ENCODE peak calls at places on chromosomes 12 and 14, in four cellular contexts. One of them, this sample, is unnamed.

GRCh38 chr14:80523518-80524117 is 312.3 kb upstream of the DIO2 start:
- DNase-seq in AG04450: no peak
- DNase-seq in lower lobe of right lung: no peak
- DNase-seq in uterus: no peak
- DNase-seq in this sample: no peak

GRCh38 chr14:78933948-78934524 is 763.9 kb downstream of the NRXN3 start:
- DNase-seq in AG04450: peak
- DNase-seq in uterus: no peak
- DNase-seq in lower lobe of right lung: no peak
- DNase-seq in this sample: no peak

GRCh38 chr12:25843976-25844375 is 114.5 kb upstream of the RASSF8 start:
- DNase-seq in uterus: no peak
- DNase-seq in lower lobe of right lung: no peak
- DNase-seq in AG04450: no peak
- DNase-seq in this sample: no peak

GRCh38 chr14:63874223-63874622 is 21.4 kb downstream of the SYNE2 start:
- DNase-seq in uterus: no peak
- DNase-seq in AG04450: no peak
- DNase-seq in lower lobe of right lung: no peak
- DNase-seq in this sample: no peak

GRCh38 chr12:11651785-11652184 is 2.3 kb downstream of the ETV6 start:
- DNase-seq in AG04450: no peak
- DNase-seq in uterus: no peak
- DNase-seq in lower lobe of right lung: no peak
- DNase-seq in this sample: no peak

GRCh38 chr12:63668028-63668799 is at the start of gene DPY19L2:
- DNase-seq in uterus: peak
- DNase-seq in AG04450: peak
- DNase-seq in lower lobe of right lung: peak
- DNase-seq in this sample: peak

GRCh38 chr12:44476683-44477082 is 399.4 kb downstream of the NELL2 start:
- DNase-seq in AG04450: no peak
- DNase-seq in lower lobe of right lung: no peak
- DNase-seq in uterus: no peak
- DNase-seq in this sample: no peak

GRCh38 chr14:33680873-33681272 is 270.0 kb downstream of the EGLN3 start:
- DNase-seq in AG04450: no peak
- DNase-seq in uterus: no peak
- DNase-seq in lower lobe of right lung: no peak
- DNase-seq in this sample: no peak

GRCh38 chr14:30799933-30800332 is 74.4 kb upstream of the COCH start:
- DNase-seq in AG04450: no peak
- DNase-seq in lower lobe of right lung: no peak
- DNase-seq in uterus: no peak
- DNase-seq in this sample: no peak

GRCh38 chr12:48853228-48853688 is 1.3 kb upstream of the DDX23 start:
- DNase-seq in AG04450: peak
- DNase-seq in lower lobe of right lung: peak
- DNase-seq in uterus: peak
- DNase-seq in this sample: peak

GRCh38 chr12:131013118-131013517 is 59.4 kb downstream of the ADGRD1 start:
- DNase-seq in uterus: no peak
- DNase-seq in lower lobe of right lung: no peak
- DNase-seq in AG04450: no peak
- DNase-seq in this sample: no peak

GRCh38 chr14:32495435-32495734 is 166.3 kb downstream of the AKAP6 start:
- DNase-seq in lower lobe of right lung: no peak
- DNase-seq in uterus: no peak
- DNase-seq in AG04450: no peak
- DNase-seq in this sample: no peak
- H3K27ac ChIP-seq in lower lobe of right lung: no peak
- H3K27ac ChIP-seq in uterus: no peak
- H3K27ac ChIP-seq in AG04450: no peak
- H3K27ac ChIP-seq in this sample: no peak

DNA sequence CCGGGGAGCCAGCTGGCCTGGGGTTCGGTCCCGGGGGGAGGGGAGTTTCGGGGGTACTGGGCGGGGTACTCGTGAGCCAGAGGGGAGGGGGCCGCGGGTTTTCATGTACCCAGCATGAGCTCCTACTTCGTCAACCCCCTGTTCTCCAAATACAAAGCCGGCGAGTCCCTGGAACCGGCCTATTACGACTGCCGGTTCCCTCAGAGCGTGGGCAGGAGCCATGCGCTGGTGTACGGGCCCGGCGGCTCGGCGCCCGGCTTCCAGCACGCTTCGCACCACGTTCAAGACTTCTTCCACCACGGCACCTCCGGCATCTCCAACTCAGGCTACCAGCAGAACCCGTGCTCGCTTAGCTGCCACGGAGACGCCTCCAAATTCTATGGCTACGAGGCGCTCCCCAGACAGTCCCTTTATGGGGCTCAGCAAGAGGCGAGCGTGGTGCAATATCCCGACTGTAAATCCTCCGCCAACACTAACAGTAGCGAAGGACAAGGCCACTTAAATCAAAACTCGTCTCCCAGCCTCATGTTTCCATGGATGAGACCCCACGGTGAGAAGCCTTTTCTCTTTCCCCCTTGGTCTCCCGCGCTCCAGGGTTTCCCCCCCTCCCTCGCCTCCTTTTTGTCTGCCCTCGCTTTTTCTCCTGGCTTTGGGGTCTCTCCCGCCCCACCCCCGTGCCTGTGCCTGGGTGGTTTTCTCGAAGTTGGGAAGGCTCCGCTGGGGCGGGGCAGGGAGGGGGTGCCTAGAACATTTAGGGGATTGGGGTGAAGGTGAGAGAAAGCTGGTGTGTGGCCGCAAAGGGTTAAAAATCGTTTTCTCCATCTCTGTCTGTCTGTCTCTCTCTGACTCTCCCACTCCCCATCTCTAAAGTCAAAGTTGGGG is 627 bp downstream of the HOXC8 start:
- DNase-seq in lower lobe of right lung: no peak
- DNase-seq in AG04450: no peak
- DNase-seq in uterus: no peak
- DNase-seq in this sample: no peak
- H3K4me3 ChIP-seq in lower lobe of right lung: peak
- H3K4me3 ChIP-seq in AG04450: no peak
- H3K4me3 ChIP-seq in uterus: peak
- H3K4me3 ChIP-seq in this sample: no peak

GRCh38 chr14:22521449-22522239 is 67.4 kb downstream of the DAD1 start:
- DNase-seq in AG04450: no peak
- DNase-seq in lower lobe of right lung: no peak
- DNase-seq in uterus: no peak
- DNase-seq in this sample: no peak
- TF ChIP-seq CTCF in AG04450: no peak
- TF ChIP-seq CTCF in lower lobe of right lung: no peak
- TF ChIP-seq CTCF in uterus: no peak
- TF ChIP-seq CTCF in this sample: no peak

GRCh38 chr12:1630081-1630826 is 1.2 kb downstream of the WNT5B start:
- DNase-seq in lower lobe of right lung: peak
- DNase-seq in uterus: no peak
- DNase-seq in AG04450: no peak
- DNase-seq in this sample: peak
- H3K27ac ChIP-seq in lower lobe of right lung: no peak
- H3K27ac ChIP-seq in uterus: peak
- H3K27ac ChIP-seq in AG04450: no peak
- H3K27ac ChIP-seq in this sample: no peak